ENCODE peak calls at places on chromosomes 16 and 17, in four cellular contexts. One of them, this sample, is unnamed.

GRCh38 chr17:45895304-45895968 is 1.1 kb downstream of the MAPT start:
- DNase-seq in cardiac muscle cell: peak; percentile 11
- DNase-seq in IMR-90: no peak
- DNase-seq in fibroblast of lung: peak; percentile 17
- DNase-seq in this sample: no peak

GRCh38 chr16:1929105-1929504 is 10.9 kb upstream of the HS3ST6 start:
- DNase-seq in IMR-90: no peak
- DNase-seq in cardiac muscle cell: peak; percentile 41
- DNase-seq in fibroblast of lung: no peak
- DNase-seq in this sample: no peak

GRCh38 chr16:29012913-29013641 is 28.2 kb downstream of the LAT start:
- DNase-seq in IMR-90: peak; percentile 4
- DNase-seq in cardiac muscle cell: no peak
- DNase-seq in fibroblast of lung: no peak
- DNase-seq in this sample: no peak

GRCh38 chr16:29968205-29968604 is 5.5 kb upstream of the TAOK2 start:
- DNase-seq in IMR-90: no peak
- DNase-seq in cardiac muscle cell: no peak
- DNase-seq in fibroblast of lung: no peak
- DNase-seq in this sample: no peak

GRCh38 chr17:16440814-16441629 is 25.7 kb downstream of the TRPV2 start:
- DNase-seq in IMR-90: no peak
- DNase-seq in cardiac muscle cell: peak; percentile 18
- DNase-seq in fibroblast of lung: peak; percentile 16
- DNase-seq in this sample: no peak

GRCh38 chr16:66205287-66206167 is 161.0 kb upstream of the CDH5 start:
- DNase-seq in IMR-90: peak; percentile 37
- DNase-seq in fibroblast of lung: no peak
- DNase-seq in cardiac muscle cell: peak; percentile 77
- DNase-seq in this sample: no peak

GRCh38 chr17:55265434-55266021 is 768 bp downstream of the HLF start:
- DNase-seq in fibroblast of lung: no peak
- DNase-seq in cardiac muscle cell: peak; percentile 2
- DNase-seq in IMR-90: no peak
- DNase-seq in this sample: no peak

GRCh38 chr17:30969989-30970680 is 704 bp upstream of the RNF135 start:
- DNase-seq in IMR-90: no peak
- DNase-seq in cardiac muscle cell: peak; percentile 23
- DNase-seq in fibroblast of lung: no peak
- DNase-seq in this sample: peak; percentile 23

GRCh38 chr17:50935201-50936124 is 69.3 kb upstream of the TOB1 start:
- DNase-seq in IMR-90: no peak
- DNase-seq in fibroblast of lung: no peak
- DNase-seq in cardiac muscle cell: no peak
- DNase-seq in this sample: no peak

GRCh38 chr16:71258371-71258770 is 27.8 kb upstream of the HYDIN start:
- DNase-seq in IMR-90: no peak
- DNase-seq in cardiac muscle cell: no peak
- DNase-seq in fibroblast of lung: no peak
- DNase-seq in this sample: no peak

GRCh38 chr16:67740391-67740790 is 21.3 kb upstream of the GFOD2 start:
- DNase-seq in IMR-90: no peak
- DNase-seq in fibroblast of lung: no peak
- DNase-seq in cardiac muscle cell: no peak
- DNase-seq in this sample: no peak

GRCh38 chr17:31528291-31528874 is 136.9 kb downstream of the RAB11FIP4 start:
- DNase-seq in cardiac muscle cell: no peak
- DNase-seq in IMR-90: no peak
- DNase-seq in fibroblast of lung: no peak
- DNase-seq in this sample: no peak

GRCh38 chr16:11675561-11676511 is 7.6 kb downstream of the SNN start:
- DNase-seq in cardiac muscle cell: no peak
- DNase-seq in fibroblast of lung: peak; percentile 40
- DNase-seq in IMR-90: peak; percentile 15
- DNase-seq in this sample: no peak

GRCh38 chr17:1820518-1821252 is 9.0 kb downstream of the SMYD4 start:
- DNase-seq in fibroblast of lung: peak; percentile 25
- DNase-seq in IMR-90: no peak
- DNase-seq in cardiac muscle cell: no peak
- DNase-seq in this sample: no peak

GRCh38 chr16:80197790-80198201 is 343.0 kb upstream of the DYNLRB2 start:
- DNase-seq in cardiac muscle cell: peak; percentile 71
- DNase-seq in IMR-90: peak; percentile 93
- DNase-seq in fibroblast of lung: peak; percentile 97
- DNase-seq in this sample: peak; percentile 92

GRCh38 chr16:58866935-58867334 is 132.8 kb upstream of the GOT2 start:
- DNase-seq in cardiac muscle cell: no peak
- DNase-seq in fibroblast of lung: no peak
- DNase-seq in IMR-90: no peak
- DNase-seq in this sample: no peak

GRCh38 chr16:13118091-13118490 is 216.7 kb downstream of the SHISA9 start:
- DNase-seq in cardiac muscle cell: no peak
- DNase-seq in IMR-90: no peak
- DNase-seq in fibroblast of lung: no peak
- DNase-seq in this sample: no peak

GRCh38 chr17:17523001-17523713 is 27.0 kb upstream of the RASD1 start:
- DNase-seq in IMR-90: no peak
- DNase-seq in fibroblast of lung: no peak
- DNase-seq in cardiac muscle cell: no peak
- DNase-seq in this sample: no peak

GRCh38 chr17:14972844-14973243 is 292.3 kb downstream of the PMP22 start:
- DNase-seq in fibroblast of lung: no peak
- DNase-seq in IMR-90: no peak
- DNase-seq in cardiac muscle cell: no peak
- DNase-seq in this sample: no peak

GRCh38 chr16:49855822-49856740 is at the start of gene ZNF423:
- DNase-seq in fibroblast of lung: no peak
- DNase-seq in IMR-90: no peak
- DNase-seq in cardiac muscle cell: peak; percentile 37
- DNase-seq in this sample: no peak

GRCh38 chr17:74433421-74434121 is 1.7 kb downstream of the GPRC5C start:
- DNase-seq in IMR-90: no peak
- DNase-seq in cardiac muscle cell: peak; percentile 51
- DNase-seq in fibroblast of lung: no peak
- DNase-seq in this sample: no peak

GRCh38 chr16:81040837-81041236 is 5.2 kb downstream of the ATMIN start:
- DNase-seq in fibroblast of lung: peak; percentile 27
- DNase-seq in IMR-90: no peak
- DNase-seq in cardiac muscle cell: no peak
- DNase-seq in this sample: no peak

GRCh38 chr17:55416470-55417052 is 5.1 kb downstream of the MMD start:
- DNase-seq in cardiac muscle cell: peak; percentile 84
- DNase-seq in fibroblast of lung: peak; percentile 17
- DNase-seq in IMR-90: peak; percentile 55
- DNase-seq in this sample: no peak

GRCh38 chr16:29784901-29785500 is 5.5 kb upstream of the KIF22 start:
- DNase-seq in IMR-90: peak; percentile 22
- DNase-seq in cardiac muscle cell: peak; percentile 85
- DNase-seq in fibroblast of lung: peak; percentile 58
- DNase-seq in this sample: no peak

GRCh38 chr16:82627811-82628339 is 1.1 kb downstream of the CDH13 start:
- DNase-seq in IMR-90: peak; percentile 26
- DNase-seq in cardiac muscle cell: peak; percentile 47
- DNase-seq in fibroblast of lung: peak; percentile 41
- DNase-seq in this sample: peak; percentile 12

GRCh38 chr16:50445603-50446250 is 76.9 kb upstream of the BRD7 start:
- DNase-seq in cardiac muscle cell: no peak
- DNase-seq in IMR-90: no peak
- DNase-seq in fibroblast of lung: no peak
- DNase-seq in this sample: no peak

GRCh38 chr17:60165976-60166375 is 16.2 kb downstream of the CA4 start:
- DNase-seq in IMR-90: no peak
- DNase-seq in fibroblast of lung: no peak
- DNase-seq in cardiac muscle cell: no peak
- DNase-seq in this sample: no peak

GRCh38 chr17:75047398-75048098 is 523 bp downstream of the KCTD2 start:
- DNase-seq in IMR-90: no peak
- DNase-seq in cardiac muscle cell: peak; percentile 21
- DNase-seq in fibroblast of lung: peak; percentile 8
- DNase-seq in this sample: no peak

GRCh38 chr16:53549970-53550406 is 47.0 kb upstream of the AKTIP start:
- DNase-seq in IMR-90: peak; percentile 82
- DNase-seq in cardiac muscle cell: peak; percentile 93
- DNase-seq in fibroblast of lung: peak; percentile 68
- DNase-seq in this sample: peak; percentile 77

GRCh38 chr17:1697681-1698080 is 12.5 kb downstream of the TLCD2 start:
- DNase-seq in IMR-90: no peak
- DNase-seq in fibroblast of lung: no peak
- DNase-seq in cardiac muscle cell: no peak
- DNase-seq in this sample: no peak

GRCh38 chr17:9195961-9196668 is 174.8 kb downstream of the NTN1 start:
- DNase-seq in fibroblast of lung: no peak
- DNase-seq in cardiac muscle cell: no peak
- DNase-seq in IMR-90: no peak
- DNase-seq in this sample: no peak

GRCh38 chr17:70901870-70902269 is 732.5 kb downstream of the KCNJ2 start:
- DNase-seq in IMR-90: no peak
- DNase-seq in fibroblast of lung: no peak
- DNase-seq in cardiac muscle cell: no peak
- DNase-seq in this sample: no peak

GRCh38 chr17:70891301-70891700 is 722.0 kb downstream of the KCNJ2 start:
- DNase-seq in fibroblast of lung: no peak
- DNase-seq in IMR-90: no peak
- DNase-seq in cardiac muscle cell: peak; percentile 61
- DNase-seq in this sample: no peak

GRCh38 chr17:70892527-70892926 is 723.2 kb downstream of the KCNJ2 start:
- DNase-seq in cardiac muscle cell: no peak
- DNase-seq in IMR-90: no peak
- DNase-seq in fibroblast of lung: no peak
- DNase-seq in this sample: no peak

DNA sequence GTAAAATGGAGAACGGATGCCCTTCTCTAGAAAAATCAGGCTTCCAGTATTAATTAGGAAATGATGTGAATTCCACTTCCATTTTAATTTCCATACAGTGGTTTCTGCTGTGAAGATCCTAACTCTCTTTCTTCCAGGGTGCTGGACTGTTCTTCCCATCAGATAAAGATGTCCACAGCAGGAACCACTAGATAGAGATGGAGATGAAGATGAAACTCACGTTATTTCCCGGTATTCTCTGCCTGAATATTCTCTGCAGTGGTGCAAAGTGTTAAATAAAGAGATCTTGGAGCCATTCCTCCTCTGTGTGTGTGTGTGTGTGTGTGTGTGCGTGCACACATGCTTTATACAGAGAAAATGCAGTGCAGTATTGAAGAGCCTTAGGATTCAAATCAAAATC is 727.5 kb downstream of the KCNJ2 start:
- DNase-seq in fibroblast of lung: no peak
- DNase-seq in IMR-90: no peak
- DNase-seq in cardiac muscle cell: no peak
- DNase-seq in this sample: peak; percentile 2
- TF ChIP-seq CTCF in fibroblast of lung: peak; percentile 20
- TF ChIP-seq CTCF in IMR-90: no peak
- TF ChIP-seq CTCF in cardiac muscle cell: no peak
- TF ChIP-seq CTCF in this sample: no peak

GRCh38 chr16:25126820-25127232 is 15.3 kb downstream of the LCMT1 start:
- DNase-seq in IMR-90: peak; percentile 91
- DNase-seq in fibroblast of lung: peak; percentile 94
- DNase-seq in cardiac muscle cell: peak; percentile 84
- DNase-seq in this sample: peak; percentile 86
- TF ChIP-seq CTCF in IMR-90: peak; percentile 85
- TF ChIP-seq CTCF in fibroblast of lung: peak; percentile 77
- TF ChIP-seq CTCF in cardiac muscle cell: peak; percentile 81
- TF ChIP-seq CTCF in this sample: peak; percentile 87

GRCh38 chr17:37384560-37385160 is 8.9 kb downstream of the C17orf78 start:
- DNase-seq in fibroblast of lung: peak; percentile 11
- DNase-seq in IMR-90: no peak
- DNase-seq in cardiac muscle cell: no peak
- DNase-seq in this sample: no peak

GRCh38 chr17:37389160-37389559 is 13.4 kb downstream of the C17orf78 start:
- DNase-seq in fibroblast of lung: no peak
- DNase-seq in cardiac muscle cell: no peak
- DNase-seq in IMR-90: no peak
- DNase-seq in this sample: no peak

GRCh38 chr17:37385439-37385990 is 9.7 kb downstream of the C17orf78 start:
- DNase-seq in cardiac muscle cell: no peak
- DNase-seq in IMR-90: no peak
- DNase-seq in fibroblast of lung: no peak
- DNase-seq in this sample: no peak

GRCh38 chr17:37388266-37388665 is 12.5 kb downstream of the C17orf78 start:
- DNase-seq in cardiac muscle cell: no peak
- DNase-seq in IMR-90: peak; percentile 88
- DNase-seq in fibroblast of lung: peak; percentile 68
- DNase-seq in this sample: peak; percentile 16

DNA sequence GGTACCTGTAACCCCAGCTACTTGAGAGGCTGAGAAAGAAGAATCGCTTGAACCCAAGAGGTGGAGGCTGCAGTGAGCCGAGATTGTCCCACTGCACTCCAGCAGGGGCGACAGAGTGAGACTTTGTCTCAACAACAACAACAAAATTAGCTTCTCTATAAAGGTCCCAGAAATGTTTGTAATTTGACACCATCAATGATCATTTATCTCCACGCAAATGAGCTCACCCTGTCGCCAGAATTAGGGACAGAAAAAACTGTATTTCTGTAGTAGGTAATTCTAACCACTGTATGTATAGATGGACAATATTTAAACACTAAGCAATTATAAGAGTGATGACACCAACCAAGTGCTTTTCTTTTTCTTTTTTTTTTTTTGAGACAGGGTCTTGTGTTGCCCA is 10.7 kb downstream of the C17orf78 start:
- DNase-seq in IMR-90: no peak
- DNase-seq in fibroblast of lung: no peak
- DNase-seq in cardiac muscle cell: no peak
- DNase-seq in this sample: no peak
- TF ChIP-seq CTCF in IMR-90: no peak
- TF ChIP-seq CTCF in fibroblast of lung: no peak
- TF ChIP-seq CTCF in cardiac muscle cell: no peak
- TF ChIP-seq CTCF in this sample: no peak

GRCh38 chr17:36129616-36130015 is 26.0 kb downstream of the CCL4 start:
- DNase-seq in cardiac muscle cell: no peak
- DNase-seq in IMR-90: no peak
- DNase-seq in fibroblast of lung: no peak
- DNase-seq in this sample: no peak

GRCh38 chr17:36131931-36132330 is 28.3 kb downstream of the CCL4 start:
- DNase-seq in fibroblast of lung: no peak
- DNase-seq in IMR-90: no peak
- DNase-seq in cardiac muscle cell: no peak
- DNase-seq in this sample: no peak

GRCh38 chr17:36133629-36134259 is 30.1 kb downstream of the CCL4 start:
- DNase-seq in cardiac muscle cell: peak; percentile 60
- DNase-seq in IMR-90: no peak
- DNase-seq in fibroblast of lung: no peak
- DNase-seq in this sample: no peak

GRCh38 chr17:36132421-36132831 is 28.8 kb downstream of the CCL4 start:
- DNase-seq in IMR-90: no peak
- DNase-seq in fibroblast of lung: no peak
- DNase-seq in cardiac muscle cell: no peak
- DNase-seq in this sample: no peak

DNA sequence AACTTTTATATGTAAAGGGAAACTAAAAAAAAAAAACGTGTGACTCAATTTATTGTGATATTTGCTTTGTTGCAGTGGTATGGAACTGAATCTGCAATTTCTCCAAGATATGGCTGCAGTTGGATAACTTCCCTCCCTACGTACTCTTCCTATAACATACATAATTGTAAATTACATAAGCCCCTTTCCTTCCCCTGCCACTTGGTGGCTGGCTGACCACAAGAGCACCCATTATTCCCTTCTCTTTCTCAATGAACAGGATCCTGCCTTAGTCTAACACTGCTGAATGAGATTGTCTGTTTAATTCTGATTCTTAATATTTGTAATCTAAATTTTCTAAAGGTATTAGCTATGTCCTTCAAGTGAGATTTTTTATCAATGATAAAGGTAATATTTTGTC is 27.8 kb downstream of the CCL4 start:
- DNase-seq in IMR-90: no peak
- DNase-seq in fibroblast of lung: no peak
- DNase-seq in cardiac muscle cell: peak; percentile 15
- DNase-seq in this sample: no peak
- TF ChIP-seq CTCF in IMR-90: no peak
- TF ChIP-seq CTCF in fibroblast of lung: peak; percentile 9
- TF ChIP-seq CTCF in cardiac muscle cell: peak; percentile 16
- TF ChIP-seq CTCF in this sample: no peak

This sample was measured in HFFc6.